ENCODE peak calls at places on chromosome 3, in eight cellular contexts. One of them, this sample, is unnamed.

GRCh38 chr3:49199244-49199899 is 28.0 kb downstream of the KLHDC8B start:
- DNase-seq in GM12891: no peak
- DNase-seq in stomach: peak
- DNase-seq in NB4: no peak
- DNase-seq in K562: no peak
- DNase-seq in right lobe of liver: peak
- DNase-seq in lower leg skin: peak
- DNase-seq in tibial nerve: peak
- DNase-seq in this sample: peak

GRCh38 chr3:57803647-57804081 is 47.6 kb downstream of the SLMAP start:
- DNase-seq in GM12891: no peak
- DNase-seq in stomach: no peak
- DNase-seq in NB4: no peak
- DNase-seq in K562: no peak
- DNase-seq in right lobe of liver: no peak
- DNase-seq in lower leg skin: no peak
- DNase-seq in tibial nerve: no peak
- DNase-seq in this sample: no peak

GRCh38 chr3:48247401-48247807 is 6.5 kb downstream of the ZNF589 start:
- DNase-seq in GM12891: no peak
- DNase-seq in stomach: no peak
- DNase-seq in NB4: peak
- DNase-seq in K562: no peak
- DNase-seq in right lobe of liver: no peak
- DNase-seq in lower leg skin: peak
- DNase-seq in tibial nerve: no peak
- DNase-seq in this sample: no peak

GRCh38 chr3:39135170-39135805 is 18.1 kb downstream of the CSRNP1 start:
- DNase-seq in GM12891: no peak
- DNase-seq in stomach: peak
- DNase-seq in NB4: no peak
- DNase-seq in K562: no peak
- DNase-seq in right lobe of liver: no peak
- DNase-seq in lower leg skin: no peak
- DNase-seq in tibial nerve: no peak
- DNase-seq in this sample: peak

GRCh38 chr3:4270726-4271125 is 32.4 kb upstream of the SETMAR start:
- DNase-seq in GM12891: no peak
- DNase-seq in stomach: no peak
- DNase-seq in NB4: peak
- DNase-seq in K562: no peak
- DNase-seq in right lobe of liver: no peak
- DNase-seq in lower leg skin: no peak
- DNase-seq in tibial nerve: no peak
- DNase-seq in this sample: no peak

GRCh38 chr3:195356151-195357086 is 85.5 kb upstream of the XXYLT1 start:
- DNase-seq in GM12891: no peak
- DNase-seq in stomach: no peak
- DNase-seq in NB4: no peak
- DNase-seq in K562: no peak
- DNase-seq in right lobe of liver: peak
- DNase-seq in lower leg skin: no peak
- DNase-seq in tibial nerve: no peak
- DNase-seq in this sample: peak

GRCh38 chr3:54047568-54047967 is 74.8 kb upstream of the CACNA2D3 start:
- DNase-seq in GM12891: no peak
- DNase-seq in stomach: no peak
- DNase-seq in NB4: no peak
- DNase-seq in K562: no peak
- DNase-seq in right lobe of liver: no peak
- DNase-seq in lower leg skin: no peak
- DNase-seq in tibial nerve: no peak
- DNase-seq in this sample: no peak

GRCh38 chr3:8501388-8502131 is at the start of gene LMCD1:
- DNase-seq in GM12891: peak
- DNase-seq in stomach: peak
- DNase-seq in NB4: no peak
- DNase-seq in K562: peak
- DNase-seq in right lobe of liver: peak
- DNase-seq in lower leg skin: peak
- DNase-seq in tibial nerve: peak
- DNase-seq in this sample: peak

GRCh38 chr3:142447308-142447851 is 457 bp downstream of the XRN1 start:
- DNase-seq in GM12891: no peak
- DNase-seq in stomach: peak
- DNase-seq in NB4: peak
- DNase-seq in K562: no peak
- DNase-seq in right lobe of liver: peak
- DNase-seq in lower leg skin: peak
- DNase-seq in tibial nerve: no peak
- DNase-seq in this sample: peak

GRCh38 chr3:171384101-171384891 is 75.9 kb downstream of the TNIK start:
- DNase-seq in GM12891: no peak
- DNase-seq in stomach: no peak
- DNase-seq in NB4: no peak
- DNase-seq in K562: no peak
- DNase-seq in right lobe of liver: no peak
- DNase-seq in lower leg skin: no peak
- DNase-seq in tibial nerve: no peak
- DNase-seq in this sample: no peak

GRCh38 chr3:154642066-154642619 is 212.2 kb upstream of the GPR149 start:
- DNase-seq in GM12891: no peak
- DNase-seq in stomach: no peak
- DNase-seq in NB4: peak
- DNase-seq in K562: no peak
- DNase-seq in right lobe of liver: no peak
- DNase-seq in lower leg skin: no peak
- DNase-seq in tibial nerve: no peak
- DNase-seq in this sample: no peak

GRCh38 chr3:97810779-97811390 is 10.9 kb upstream of the CRYBG3 start:
- DNase-seq in GM12891: no peak
- DNase-seq in stomach: no peak
- DNase-seq in NB4: no peak
- DNase-seq in K562: no peak
- DNase-seq in right lobe of liver: no peak
- DNase-seq in lower leg skin: no peak
- DNase-seq in tibial nerve: no peak
- DNase-seq in this sample: no peak

GRCh38 chr3:184154909-184155643 is at the start of gene DVL3:
- DNase-seq in GM12891: peak
- DNase-seq in stomach: peak
- DNase-seq in NB4: peak
- DNase-seq in K562: peak
- DNase-seq in right lobe of liver: peak
- DNase-seq in lower leg skin: peak
- DNase-seq in tibial nerve: peak
- DNase-seq in this sample: peak
- TF ChIP-seq POLR2A in GM12891: no peak
- TF ChIP-seq POLR2A in stomach: no peak
- TF ChIP-seq POLR2A in NB4: peak
- TF ChIP-seq POLR2A in K562: peak
- TF ChIP-seq POLR2A in right lobe of liver: peak
- TF ChIP-seq POLR2A in lower leg skin: no peak
- TF ChIP-seq POLR2A in tibial nerve: no peak
- TF ChIP-seq POLR2A in this sample: peak

GRCh38 chr3:14134291-14134690 is 9.4 kb downstream of the TMEM43 start:
- DNase-seq in GM12891: no peak
- DNase-seq in stomach: no peak
- DNase-seq in NB4: no peak
- DNase-seq in K562: no peak
- DNase-seq in right lobe of liver: no peak
- DNase-seq in lower leg skin: no peak
- DNase-seq in tibial nerve: no peak
- DNase-seq in this sample: no peak
- TF ChIP-seq POLR2A in GM12891: no peak
- TF ChIP-seq POLR2A in stomach: no peak
- TF ChIP-seq POLR2A in NB4: no peak
- TF ChIP-seq POLR2A in K562: no peak
- TF ChIP-seq POLR2A in right lobe of liver: no peak
- TF ChIP-seq POLR2A in lower leg skin: no peak
- TF ChIP-seq POLR2A in tibial nerve: no peak
- TF ChIP-seq POLR2A in this sample: no peak

GRCh38 chr3:125515421-125515820 is 4.6 kb downstream of the SNX4 start:
- DNase-seq in GM12891: no peak
- DNase-seq in stomach: no peak
- DNase-seq in NB4: no peak
- DNase-seq in K562: no peak
- DNase-seq in right lobe of liver: no peak
- DNase-seq in lower leg skin: no peak
- DNase-seq in tibial nerve: no peak
- DNase-seq in this sample: no peak

GRCh38 chr3:125525153-125525552 is 5.2 kb upstream of the SNX4 start:
- DNase-seq in GM12891: no peak
- DNase-seq in stomach: no peak
- DNase-seq in NB4: peak
- DNase-seq in K562: no peak
- DNase-seq in right lobe of liver: no peak
- DNase-seq in lower leg skin: no peak
- DNase-seq in tibial nerve: no peak
- DNase-seq in this sample: no peak

GRCh38 chr3:125519678-125520562 is at the start of gene SNX4:
- DNase-seq in GM12891: peak
- DNase-seq in stomach: peak
- DNase-seq in NB4: peak
- DNase-seq in K562: peak
- DNase-seq in right lobe of liver: peak
- DNase-seq in lower leg skin: peak
- DNase-seq in tibial nerve: peak
- DNase-seq in this sample: peak
- TF ChIP-seq POLR2A in GM12891: no peak
- TF ChIP-seq POLR2A in stomach: peak
- TF ChIP-seq POLR2A in NB4: peak
- TF ChIP-seq POLR2A in K562: peak
- TF ChIP-seq POLR2A in right lobe of liver: peak
- TF ChIP-seq POLR2A in lower leg skin: no peak
- TF ChIP-seq POLR2A in tibial nerve: peak
- TF ChIP-seq POLR2A in this sample: peak

DNA sequence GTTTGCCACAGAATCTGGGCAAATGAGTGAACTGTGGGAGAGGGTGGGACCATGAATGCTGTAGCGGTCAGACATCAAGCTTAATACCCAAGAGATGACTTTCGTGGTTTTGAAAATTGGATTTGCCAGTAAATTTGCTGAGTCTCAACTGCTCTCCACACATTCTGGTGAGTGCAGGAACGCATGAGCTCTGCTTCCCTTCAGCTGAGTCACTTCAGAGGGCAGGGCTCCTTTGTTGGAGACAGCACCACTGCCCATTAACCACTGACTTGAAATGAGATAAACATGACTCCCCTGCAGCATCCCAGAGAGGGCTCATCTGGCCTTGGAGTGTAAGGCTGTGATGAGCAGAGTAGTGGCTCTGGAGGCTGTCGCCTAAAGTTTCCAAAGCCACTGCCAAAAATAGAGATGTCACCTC is 22.6 kb downstream of the RARRES1 start:
- DNase-seq in GM12891: no peak
- DNase-seq in stomach: no peak
- DNase-seq in NB4: peak
- DNase-seq in K562: no peak
- DNase-seq in right lobe of liver: no peak
- DNase-seq in lower leg skin: no peak
- DNase-seq in tibial nerve: no peak
- DNase-seq in this sample: no peak
- TF ChIP-seq POLR2A in GM12891: no peak
- TF ChIP-seq POLR2A in stomach: no peak
- TF ChIP-seq POLR2A in NB4: no peak
- TF ChIP-seq POLR2A in K562: no peak
- TF ChIP-seq POLR2A in right lobe of liver: no peak
- TF ChIP-seq POLR2A in lower leg skin: no peak
- TF ChIP-seq POLR2A in tibial nerve: no peak
- TF ChIP-seq POLR2A in this sample: no peak

DNA sequence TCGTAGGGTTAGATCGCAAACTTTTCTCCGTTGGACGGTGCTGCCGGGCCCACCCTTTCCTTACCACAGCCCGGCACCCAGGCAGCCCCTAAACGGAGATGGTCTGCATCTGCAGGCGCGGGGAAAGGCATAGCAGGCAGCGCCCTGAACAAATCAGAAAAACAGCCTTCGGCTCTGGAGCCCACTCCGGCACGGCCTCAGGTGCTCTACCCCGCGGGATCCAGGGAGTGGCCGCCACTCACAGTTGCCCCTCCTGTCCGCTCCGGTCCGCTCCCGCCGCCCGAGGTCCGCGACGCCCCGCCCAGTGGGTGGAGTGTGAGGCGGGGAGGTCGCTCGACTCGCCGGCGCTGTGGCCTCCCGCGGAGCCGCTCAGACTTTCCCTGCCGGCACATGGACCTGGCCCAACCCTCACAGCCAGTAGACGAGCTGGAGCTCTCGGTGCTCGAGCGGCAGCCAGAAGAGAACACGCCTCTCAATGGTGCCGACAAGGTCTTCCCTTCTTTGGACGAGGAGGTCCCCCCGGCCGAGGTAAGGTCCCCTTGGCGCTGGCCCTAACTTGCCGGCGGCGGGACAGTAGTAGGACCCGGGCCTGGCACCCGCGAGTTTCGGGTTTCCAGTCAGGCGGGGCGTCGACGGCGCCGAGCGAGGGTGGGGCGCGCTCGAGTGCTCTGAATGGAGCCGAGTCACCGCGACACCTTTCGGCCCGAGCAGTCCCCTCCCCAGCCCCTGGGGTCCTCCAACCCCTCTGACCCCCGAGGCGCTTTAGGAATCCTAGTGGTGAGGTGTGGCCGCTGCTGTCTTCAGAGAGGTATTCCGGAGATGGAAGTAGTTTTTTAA is at the start of gene C3orf52:
- DNase-seq in GM12891: peak
- DNase-seq in stomach: peak
- DNase-seq in NB4: no peak
- DNase-seq in K562: peak
- DNase-seq in right lobe of liver: peak
- DNase-seq in lower leg skin: peak
- DNase-seq in tibial nerve: peak
- DNase-seq in this sample: peak
- TF ChIP-seq POLR2A in GM12891: no peak
- TF ChIP-seq POLR2A in stomach: peak
- TF ChIP-seq POLR2A in NB4: no peak
- TF ChIP-seq POLR2A in K562: peak
- TF ChIP-seq POLR2A in right lobe of liver: no peak
- TF ChIP-seq POLR2A in lower leg skin: no peak
- TF ChIP-seq POLR2A in tibial nerve: no peak
- TF ChIP-seq POLR2A in this sample: no peak

DNA sequence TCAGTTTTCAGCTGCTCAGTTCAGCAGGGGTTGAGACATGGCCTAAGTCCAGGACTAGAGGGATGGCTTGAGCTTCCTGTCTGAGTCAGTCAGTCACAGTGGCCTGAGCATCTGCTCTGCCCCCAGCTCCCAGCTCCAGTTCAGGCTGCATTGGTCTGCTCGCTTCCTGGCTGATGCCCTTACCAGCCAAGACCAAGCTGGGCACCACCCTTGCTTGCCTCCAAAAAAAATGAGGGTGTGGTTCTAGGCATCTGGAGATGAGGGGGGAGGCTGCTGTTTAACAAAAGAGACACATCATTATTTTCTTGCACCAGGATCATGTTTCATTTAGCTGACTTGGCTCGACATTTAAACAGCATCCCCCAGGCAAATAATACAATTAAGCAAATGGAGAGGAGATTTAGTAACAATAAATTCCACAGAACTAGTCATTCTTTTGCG is 70.7 kb downstream of the WNT5A start:
- DNase-seq in GM12891: no peak
- DNase-seq in stomach: no peak
- DNase-seq in NB4: no peak
- DNase-seq in K562: no peak
- DNase-seq in right lobe of liver: no peak
- DNase-seq in lower leg skin: no peak
- DNase-seq in tibial nerve: no peak
- DNase-seq in this sample: no peak
- TF ChIP-seq POLR2A in GM12891: no peak
- TF ChIP-seq POLR2A in stomach: no peak
- TF ChIP-seq POLR2A in NB4: no peak
- TF ChIP-seq POLR2A in K562: no peak
- TF ChIP-seq POLR2A in right lobe of liver: no peak
- TF ChIP-seq POLR2A in lower leg skin: no peak
- TF ChIP-seq POLR2A in tibial nerve: no peak
- TF ChIP-seq POLR2A in this sample: no peak

GRCh38 chr3:32892625-32893598 is 58.5 kb upstream of the CCR4 start:
- DNase-seq in GM12891: no peak
- DNase-seq in stomach: no peak
- DNase-seq in NB4: no peak
- DNase-seq in K562: no peak
- DNase-seq in right lobe of liver: no peak
- DNase-seq in lower leg skin: no peak
- DNase-seq in tibial nerve: no peak
- DNase-seq in this sample: no peak
- TF ChIP-seq POLR2A in GM12891: no peak
- TF ChIP-seq POLR2A in stomach: no peak
- TF ChIP-seq POLR2A in NB4: no peak
- TF ChIP-seq POLR2A in K562: no peak
- TF ChIP-seq POLR2A in right lobe of liver: no peak
- TF ChIP-seq POLR2A in lower leg skin: no peak
- TF ChIP-seq POLR2A in tibial nerve: no peak
- TF ChIP-seq POLR2A in this sample: no peak